ENCODE peak calls at places on chromosomes 1 and 21, in four cellular contexts. One of them, this sample, is unnamed.

GRCh38 chr1:25361901-25362300 is 23.8 kb downstream of the TMEM50A start:
- DNase-seq in coronary artery: no peak
- DNase-seq in psoas muscle: no peak
- DNase-seq in NB4: no peak
- DNase-seq in this sample: no peak

GRCh38 chr1:67748630-67749029 is 63.6 kb downstream of the GADD45A start:
- DNase-seq in coronary artery: no peak
- DNase-seq in psoas muscle: no peak
- DNase-seq in NB4: no peak
- DNase-seq in this sample: peak

GRCh38 chr1:13764533-13764932 is 64.5 kb downstream of the PRDM2 start:
- DNase-seq in coronary artery: no peak
- DNase-seq in psoas muscle: no peak
- DNase-seq in NB4: no peak
- DNase-seq in this sample: no peak

GRCh38 chr1:2471159-2471471 is 5.0 kb upstream of the PLCH2 start:
- DNase-seq in coronary artery: no peak
- DNase-seq in psoas muscle: no peak
- DNase-seq in NB4: no peak
- DNase-seq in this sample: no peak

GRCh38 chr1:55035904-55036303 is 3.4 kb upstream of the PCSK9 start:
- DNase-seq in coronary artery: no peak
- DNase-seq in psoas muscle: no peak
- DNase-seq in NB4: peak
- DNase-seq in this sample: no peak

GRCh38 chr21:38911523-38912354 is 106.0 kb downstream of the ETS2 start:
- DNase-seq in coronary artery: no peak
- DNase-seq in psoas muscle: no peak
- DNase-seq in NB4: no peak
- DNase-seq in this sample: no peak

GRCh38 chr1:78101514-78101913 is 55.7 kb downstream of the GIPC2 start:
- DNase-seq in coronary artery: peak
- DNase-seq in psoas muscle: no peak
- DNase-seq in NB4: no peak
- DNase-seq in this sample: no peak

GRCh38 chr1:3578906-3579305 is 32.4 kb downstream of the MEGF6 start:
- DNase-seq in coronary artery: no peak
- DNase-seq in psoas muscle: no peak
- DNase-seq in NB4: no peak
- DNase-seq in this sample: no peak

GRCh38 chr1:44696789-44697188 is 22.3 kb downstream of the ARMH1 start:
- DNase-seq in coronary artery: no peak
- DNase-seq in psoas muscle: no peak
- DNase-seq in NB4: peak
- DNase-seq in this sample: peak

GRCh38 chr1:7300893-7301292 is 470.2 kb upstream of the VAMP3 start:
- DNase-seq in coronary artery: no peak
- DNase-seq in psoas muscle: no peak
- DNase-seq in NB4: no peak
- DNase-seq in this sample: no peak

GRCh38 chr1:2474933-2475371 is 1.1 kb upstream of the PLCH2 start:
- DNase-seq in coronary artery: no peak
- DNase-seq in psoas muscle: peak
- DNase-seq in NB4: no peak
- DNase-seq in this sample: no peak

GRCh38 chr1:26695417-26696190 is at the start of gene ARID1A:
- DNase-seq in coronary artery: peak
- DNase-seq in psoas muscle: peak
- DNase-seq in NB4: peak
- DNase-seq in this sample: peak

GRCh38 chr1:207805841-207806421 is 54.1 kb downstream of the CD46 start:
- DNase-seq in coronary artery: peak
- DNase-seq in psoas muscle: peak
- DNase-seq in NB4: no peak
- DNase-seq in this sample: no peak

GRCh38 chr21:40615503-40616376 is 231.2 kb downstream of the DSCAM start:
- DNase-seq in coronary artery: no peak
- DNase-seq in psoas muscle: no peak
- DNase-seq in NB4: no peak
- DNase-seq in this sample: no peak

GRCh38 chr1:198258491-198258890 is 101.7 kb downstream of the NEK7 start:
- DNase-seq in coronary artery: no peak
- DNase-seq in psoas muscle: no peak
- DNase-seq in NB4: no peak
- DNase-seq in this sample: peak

GRCh38 chr1:116325922-116326321 is 47.1 kb upstream of the ATP1A1 start:
- DNase-seq in coronary artery: no peak
- DNase-seq in psoas muscle: peak
- DNase-seq in NB4: no peak
- DNase-seq in this sample: peak

GRCh38 chr1:1780598-1781525 is 2.6 kb upstream of the NADK start:
- DNase-seq in coronary artery: no peak
- DNase-seq in psoas muscle: no peak
- DNase-seq in NB4: no peak
- DNase-seq in this sample: no peak

DNA sequence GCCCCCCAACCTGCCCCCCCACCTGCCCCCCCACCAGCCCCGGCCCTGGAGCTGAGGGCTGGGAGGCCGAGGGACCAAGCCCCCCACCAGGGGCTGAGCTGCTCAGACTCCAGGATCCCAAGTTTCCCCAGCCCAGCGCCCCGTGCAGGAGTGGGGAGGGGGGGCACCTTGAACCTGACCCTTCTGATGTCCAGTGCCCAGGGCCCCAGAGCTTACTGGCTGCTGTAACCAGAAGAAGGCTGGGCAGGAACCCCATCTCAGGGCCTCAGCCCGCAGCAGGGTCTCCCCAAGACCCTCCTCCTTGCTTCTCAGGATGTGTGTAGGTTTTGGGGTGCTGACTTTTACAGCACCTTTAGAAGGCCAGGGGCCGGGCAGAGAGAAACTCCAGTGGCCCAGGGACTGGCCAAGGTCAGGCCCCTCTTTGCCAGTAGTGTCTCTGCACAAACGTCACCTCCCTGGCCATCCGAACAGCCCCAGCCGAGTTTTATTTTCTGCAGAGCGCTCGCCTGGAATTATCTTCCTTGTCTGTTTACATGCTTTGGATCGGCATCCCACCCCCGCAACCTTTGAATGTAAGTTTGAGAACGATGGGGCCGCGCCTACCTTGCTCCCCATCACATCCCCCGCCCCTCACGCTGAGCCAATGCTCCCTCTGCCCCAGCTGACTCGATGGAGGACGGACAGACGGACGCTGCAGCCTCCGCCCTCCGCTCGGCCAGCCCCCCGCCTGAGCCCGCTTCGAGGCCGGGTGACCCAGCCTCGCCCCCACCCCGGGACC is 70.1 kb upstream of the CASZ1 start:
- DNase-seq in coronary artery: no peak
- DNase-seq in psoas muscle: no peak
- DNase-seq in NB4: peak
- DNase-seq in this sample: peak
- H3K4me3 ChIP-seq in coronary artery: peak
- H3K4me3 ChIP-seq in psoas muscle: peak
- H3K4me3 ChIP-seq in NB4: no peak
- H3K4me3 ChIP-seq in this sample: no peak

GRCh38 chr1:109045595-109045994 is 3.7 kb upstream of the WDR47 start:
- DNase-seq in coronary artery: no peak
- DNase-seq in psoas muscle: no peak
- DNase-seq in NB4: no peak
- DNase-seq in this sample: no peak

GRCh38 chr1:109046671-109047070 is 4.8 kb upstream of the WDR47 start:
- DNase-seq in coronary artery: no peak
- DNase-seq in psoas muscle: no peak
- DNase-seq in NB4: no peak
- DNase-seq in this sample: no peak

GRCh38 chr1:109041614-109042473 is at the start of gene WDR47:
- DNase-seq in coronary artery: peak
- DNase-seq in psoas muscle: peak
- DNase-seq in NB4: peak
- DNase-seq in this sample: peak

DNA sequence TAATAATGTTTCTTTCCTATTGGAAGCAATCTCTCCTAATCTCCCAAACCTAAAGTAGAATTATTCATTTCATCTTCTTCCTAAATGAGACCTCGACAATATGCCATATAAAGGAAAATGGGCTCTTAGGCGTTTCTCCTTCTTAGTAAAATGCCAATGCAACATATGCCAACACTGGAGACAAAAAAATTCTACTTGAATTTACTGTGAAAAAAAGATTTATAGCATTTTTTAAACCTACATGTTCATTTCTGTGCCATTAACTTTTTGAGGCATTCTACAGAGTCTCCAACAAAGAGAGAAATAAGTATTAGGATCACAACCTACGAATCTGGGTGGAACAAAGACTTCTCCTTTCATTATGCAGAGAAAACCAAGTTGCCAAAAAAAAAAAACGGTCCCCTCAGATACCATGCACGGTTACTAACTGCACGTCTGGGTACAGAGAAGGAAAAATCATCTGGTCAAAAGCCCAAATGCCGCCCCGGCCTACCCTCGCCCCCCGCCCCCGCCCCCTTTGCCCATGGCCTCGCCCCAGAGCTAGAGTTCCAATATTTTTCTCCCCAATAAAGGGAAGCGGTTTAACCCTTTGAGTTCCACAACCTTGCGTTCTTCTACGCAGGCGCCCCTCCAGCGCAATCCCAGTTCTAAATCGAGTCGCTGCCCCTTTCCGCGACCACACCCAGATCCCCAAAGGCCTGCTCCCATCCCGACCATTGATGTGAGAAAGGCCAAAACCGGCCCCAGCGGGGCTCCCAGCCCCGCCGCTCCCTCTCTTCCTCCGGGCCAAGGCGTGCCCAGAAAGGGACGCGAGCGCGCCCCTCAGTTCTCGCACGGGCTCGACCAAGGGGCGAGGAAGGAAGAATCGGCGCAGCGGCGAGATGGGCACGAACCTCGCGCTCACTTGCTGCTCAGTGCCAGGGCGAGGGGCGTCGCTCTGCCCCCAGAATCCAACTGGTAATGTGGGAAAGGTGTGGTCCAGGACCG is 982 bp downstream of the WDR47 start:
- DNase-seq in coronary artery: no peak
- DNase-seq in psoas muscle: peak
- DNase-seq in NB4: peak
- DNase-seq in this sample: peak
- H3K4me3 ChIP-seq in coronary artery: peak
- H3K4me3 ChIP-seq in psoas muscle: peak
- H3K4me3 ChIP-seq in NB4: peak
- H3K4me3 ChIP-seq in this sample: peak

DNA sequence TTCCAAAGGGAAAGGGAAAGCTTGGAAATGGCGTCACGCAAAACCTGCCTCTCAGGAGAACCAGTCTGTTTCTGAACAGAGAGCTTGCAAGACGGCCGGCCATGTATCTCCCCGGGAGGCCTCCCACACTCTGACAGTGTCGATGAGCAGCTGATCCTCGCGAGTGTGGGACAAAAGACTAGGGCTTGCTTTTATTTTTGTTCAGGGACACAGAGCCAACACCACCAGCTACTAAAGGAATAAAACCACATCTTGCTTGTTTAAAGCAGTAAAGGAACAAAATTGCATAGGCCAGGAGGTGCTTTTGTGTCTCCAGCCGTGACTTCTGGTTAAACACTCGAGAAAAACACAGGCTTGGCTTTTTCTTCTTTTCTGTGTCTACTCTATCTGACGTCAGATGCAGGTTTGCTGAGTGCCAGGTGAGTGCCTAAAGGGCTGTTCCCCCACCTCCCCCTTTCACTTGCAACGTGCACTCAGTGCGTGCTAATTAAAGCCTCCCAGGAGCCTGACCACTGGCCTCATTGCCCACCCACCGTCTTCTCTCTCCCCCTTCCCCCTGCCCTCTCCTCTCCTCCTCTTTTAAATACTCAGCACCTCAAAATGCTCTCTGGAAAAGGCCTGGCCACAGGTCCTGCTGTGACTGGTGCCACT is 41.7 kb downstream of the LRRC3 start:
- DNase-seq in coronary artery: no peak
- DNase-seq in psoas muscle: no peak
- DNase-seq in NB4: no peak
- DNase-seq in this sample: no peak
- H3K4me3 ChIP-seq in coronary artery: no peak
- H3K4me3 ChIP-seq in psoas muscle: no peak
- H3K4me3 ChIP-seq in NB4: no peak
- H3K4me3 ChIP-seq in this sample: no peak

GRCh38 chr1:182952677-182953444 is at the start of gene SHCBP1L:
- DNase-seq in coronary artery: no peak
- DNase-seq in psoas muscle: no peak
- DNase-seq in NB4: no peak
- DNase-seq in this sample: no peak
- H3K4me3 ChIP-seq in coronary artery: peak
- H3K4me3 ChIP-seq in psoas muscle: peak
- H3K4me3 ChIP-seq in NB4: no peak
- H3K4me3 ChIP-seq in this sample: no peak

GRCh38 chr1:43651922-43652321 is 2.0 kb downstream of the KDM4A start:
- DNase-seq in coronary artery: no peak
- DNase-seq in psoas muscle: no peak
- DNase-seq in NB4: no peak
- DNase-seq in this sample: peak
- H3K4me3 ChIP-seq in coronary artery: no peak
- H3K4me3 ChIP-seq in psoas muscle: peak
- H3K4me3 ChIP-seq in NB4: peak
- H3K4me3 ChIP-seq in this sample: peak

GRCh38 chr1:160144921-160145320 is 6.5 kb upstream of the ATP1A4 start:
- DNase-seq in coronary artery: no peak
- DNase-seq in psoas muscle: no peak
- DNase-seq in NB4: no peak
- DNase-seq in this sample: no peak

GRCh38 chr1:160143695-160144094 is 7.7 kb upstream of the ATP1A4 start:
- DNase-seq in coronary artery: peak
- DNase-seq in psoas muscle: no peak
- DNase-seq in NB4: peak
- DNase-seq in this sample: no peak

GRCh38 chr1:160149235-160149634 is 2.2 kb upstream of the ATP1A4 start:
- DNase-seq in coronary artery: no peak
- DNase-seq in psoas muscle: no peak
- DNase-seq in NB4: no peak
- DNase-seq in this sample: no peak

GRCh38 chr1:160148121-160148520 is 3.3 kb upstream of the ATP1A4 start:
- DNase-seq in coronary artery: peak
- DNase-seq in psoas muscle: no peak
- DNase-seq in NB4: no peak
- DNase-seq in this sample: no peak

GRCh38 chr1:160146107-160146506 is 5.3 kb upstream of the ATP1A4 start:
- DNase-seq in coronary artery: no peak
- DNase-seq in psoas muscle: no peak
- DNase-seq in NB4: no peak
- DNase-seq in this sample: no peak
- H3K4me3 ChIP-seq in coronary artery: no peak
- H3K4me3 ChIP-seq in psoas muscle: no peak
- H3K4me3 ChIP-seq in NB4: no peak
- H3K4me3 ChIP-seq in this sample: no peak

This sample was measured in GM12865.